ENCODE peak calls at places on chromosome 15, in six cellular contexts. J, K, N, P, B and D are unnamed samples.
A peak's percentile ranks its signal among the peaks of the same experiment; 100 is the strongest.

GRCh38 chr15:66312144-66312543 is 18.8 kb downstream of the DIS3L start:
- DNase-seq in J (no peak), K (no peak), N (no peak), P (no peak), B (no peak), D (no peak)

GRCh38 chr15:88776646-88777045 is 26.6 kb upstream of the ACAN start:
- DNase-seq in J (no peak), K (no peak), N (no peak), P (no peak), B (no peak), D (no peak)

GRCh38 chr15:77599899-77600298 is 32.8 kb downstream of the LINGO1 start:
- DNase-seq in J (no peak), K (peak; percentile 60), N (no peak), P (no peak), B (no peak), D (peak; percentile 30)

GRCh38 chr15:89203705-89204273 is 17.6 kb downstream of the RLBP1 start:
- DNase-seq in J (no peak), K (no peak), N (no peak), P (no peak), B (no peak), D (no peak)

GRCh38 chr15:34055868-34056595 is 17.0 kb upstream of the AVEN start:
- DNase-seq in J (no peak), K (no peak), N (no peak), P (no peak), B (peak; percentile 53), D (no peak)

GRCh38 chr15:25183581-25184330 is 229.0 kb downstream of the SNRPN start:
- DNase-seq in J (peak; percentile 34), K (no peak), N (no peak), P (peak; percentile 1), B (no peak), D (no peak)

GRCh38 chr15:57312323-57313133 is 63.8 kb upstream of the CGNL1 start:
- DNase-seq in J (no peak), K (no peak), N (no peak), P (no peak), B (no peak), D (no peak)

GRCh38 chr15:45332694-45333093 is 45.6 kb downstream of the GATM start:
- DNase-seq in J (no peak), K (no peak), N (no peak), P (peak; percentile 26), B (no peak), D (no peak)

GRCh38 chr15:70098461-70099166 is 897 bp upstream of the TLE3 start:
- DNase-seq in J (peak; percentile 86), K (peak; percentile 57), N (peak; percentile 19), P (no peak), B (peak; percentile 33), D (peak; percentile 56)

GRCh38 chr15:66184936-66185790 is 68.4 kb downstream of the MEGF11 start:
- DNase-seq in J (peak; percentile 56), K (no peak), N (no peak), P (no peak), B (no peak), D (no peak)

GRCh38 chr15:84822774-84823579 is 5.8 kb downstream of the ALPK3 start:
- DNase-seq in J (no peak), K (no peak), N (no peak), P (peak; percentile 11), B (no peak), D (no peak)
- H3K27ac ChIP-seq in J (no peak overlapping the region), K (peak overlapping the region; percentile 80), N (no peak overlapping the region), P (peak overlapping the region; percentile 45), B (no peak overlapping the region), D (no peak overlapping the region)

GRCh38 chr15:82535566-82536408 is 4.5 kb downstream of the RPS17 start:
- DNase-seq in J (no peak), K (no peak), N (no peak), P (no peak), B (no peak), D (no peak)
- H3K27ac ChIP-seq in J (no peak overlapping the region), K (no peak overlapping the region), N (no peak overlapping the region), P (no peak overlapping the region), B (no peak overlapping the region), D (no peak overlapping the region)

GRCh38 chr15:62612771-62613170 is 429.8 kb upstream of the TPM1 start:
- DNase-seq in J (no peak), K (no peak), N (no peak), P (no peak), B (no peak), D (no peak)
- H3K27ac ChIP-seq in J (no peak overlapping the region), K (no peak overlapping the region), N (no peak overlapping the region), P (no peak overlapping the region), B (no peak overlapping the region), D (no peak overlapping the region)

DNA sequence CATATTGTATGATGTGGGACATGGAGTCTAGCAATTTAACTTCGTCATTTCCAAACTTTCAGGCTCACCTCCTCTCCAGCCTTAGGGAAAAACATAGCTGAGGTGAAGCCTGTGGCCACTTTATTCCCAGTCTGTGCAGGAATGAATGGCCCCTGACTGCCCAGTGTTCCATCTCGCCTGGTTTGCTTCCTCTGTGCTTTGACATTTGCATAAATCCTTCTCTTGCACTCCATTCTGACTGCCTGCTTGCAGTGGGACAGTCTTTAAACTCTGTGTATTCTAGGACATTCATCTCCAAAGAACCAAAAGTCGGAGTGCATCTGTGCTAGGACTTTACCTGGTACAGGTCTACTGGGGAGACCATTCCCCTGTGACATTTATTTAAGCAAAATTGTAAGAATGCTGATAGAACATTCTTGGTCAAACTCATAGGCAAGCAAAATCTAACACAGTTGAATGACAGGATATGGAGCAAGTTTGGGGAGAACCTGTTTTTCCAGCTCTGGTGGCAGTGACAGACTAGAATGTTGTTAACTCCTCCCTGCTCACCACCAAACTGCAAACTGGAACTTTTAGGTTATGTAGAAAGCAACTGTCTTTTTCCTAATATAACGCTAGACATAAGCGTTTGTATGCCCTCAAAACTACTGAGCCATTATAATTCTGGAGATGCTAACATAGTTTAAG is 22.1 kb downstream of the TMED3 start:
- DNase-seq in J (no peak), K (no peak), N (no peak), P (no peak), B (no peak), D (no peak)
- H3K27ac ChIP-seq in J (no peak overlapping the region), K (no peak overlapping the region), N (no peak overlapping the region), P (no peak overlapping the region), B (no peak overlapping the region), D (no peak overlapping the region)

GRCh38 chr15:74791007-74791406 is 9.1 kb downstream of the CSK start:
- DNase-seq in J (no peak), K (no peak), N (no peak), P (no peak), B (no peak), D (no peak)

GRCh38 chr15:74794248-74794969 is 12.5 kb downstream of the CSK start:
- DNase-seq in J (no peak), K (no peak), N (no peak), P (no peak), B (no peak), D (no peak)

GRCh38 chr15:74793135-74794028 is 11.5 kb downstream of the CSK start:
- DNase-seq in J (no peak), K (no peak), N (peak; percentile 74), P (no peak), B (no peak), D (no peak)

GRCh38 chr15:74791667-74792066 is 9.8 kb downstream of the CSK start:
- DNase-seq in J (no peak), K (no peak), N (no peak), P (no peak), B (no peak), D (no peak)

DNA sequence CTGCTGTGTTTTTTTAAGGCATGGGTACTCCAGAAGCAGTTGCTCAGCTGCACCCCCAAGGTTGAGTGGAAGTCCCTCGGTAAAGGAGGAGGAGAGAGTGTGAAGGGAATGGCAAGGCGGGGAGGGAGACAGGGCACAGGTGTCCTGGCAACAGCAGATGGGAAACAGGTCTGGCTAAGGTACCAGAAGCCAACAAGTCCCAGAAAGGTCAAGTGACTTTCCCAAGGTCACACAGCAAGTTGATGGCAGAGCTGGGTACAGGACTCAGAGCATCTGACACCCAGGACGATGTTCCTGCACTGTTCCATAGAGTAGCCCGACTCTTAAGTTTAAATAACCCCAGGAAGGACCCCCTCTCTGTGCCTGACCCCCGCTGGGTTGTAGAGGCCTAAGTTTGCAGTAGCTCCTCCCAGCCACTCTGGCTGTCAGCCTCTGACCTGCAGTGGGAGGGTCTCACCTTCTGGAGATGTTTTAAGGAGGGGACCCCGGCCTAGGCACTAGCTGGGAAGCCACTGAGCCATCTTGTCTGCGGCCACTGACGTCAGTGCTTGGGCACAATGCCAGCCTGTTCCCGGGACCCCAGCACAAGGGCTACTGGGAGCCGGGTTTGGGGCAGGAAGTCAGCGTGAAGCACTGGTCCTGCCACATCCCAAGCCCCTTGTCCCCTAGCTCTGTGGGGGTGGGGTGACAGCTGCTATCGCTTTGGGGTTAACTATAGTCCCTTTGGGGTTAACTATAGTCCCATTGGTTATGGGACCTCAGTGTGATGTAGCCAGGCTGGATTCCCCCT is 10.5 kb downstream of the CSK start:
- DNase-seq in J (no peak), K (no peak), N (no peak), P (no peak), B (no peak), D (no peak)
- H3K27ac ChIP-seq in J (no peak overlapping the region), K (peak overlapping the region; percentile 6), N (peak overlapping the region; percentile 90), P (no peak overlapping the region), B (no peak overlapping the region), D (no peak overlapping the region)

DNA sequence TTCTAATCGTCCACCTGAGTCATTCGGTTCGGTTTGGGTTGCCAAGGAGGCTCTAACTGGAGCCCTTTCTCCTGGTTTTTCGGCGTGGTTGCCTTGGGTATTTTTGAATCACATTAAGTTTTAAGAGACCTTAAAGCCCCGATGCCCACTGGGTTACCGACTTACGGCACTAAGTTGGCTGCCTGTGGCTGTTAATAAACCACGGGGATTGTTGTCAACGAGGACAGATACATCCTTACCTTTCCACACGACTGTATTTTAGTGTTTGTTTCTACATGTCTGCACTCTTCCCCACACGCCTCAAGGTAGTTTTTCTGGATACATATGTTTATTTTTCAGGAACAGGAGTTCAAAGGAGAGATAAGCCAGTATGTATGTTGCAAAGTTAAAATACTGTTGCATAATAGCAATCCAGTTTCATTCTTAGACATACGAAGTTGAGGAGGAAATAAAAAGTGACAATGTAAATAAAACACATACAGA is 1.2 kb upstream of the ANP32A start:
- DNase-seq in J (no peak), K (no peak), N (no peak), P (no peak), B (peak; percentile 34), D (no peak)
- H3K27ac ChIP-seq in J (no peak overlapping the region), K (peak overlapping the region; percentile 100), N (no peak overlapping the region), P (no peak overlapping the region), B (no peak overlapping the region), D (peak overlapping the region; percentile 60)

DNA sequence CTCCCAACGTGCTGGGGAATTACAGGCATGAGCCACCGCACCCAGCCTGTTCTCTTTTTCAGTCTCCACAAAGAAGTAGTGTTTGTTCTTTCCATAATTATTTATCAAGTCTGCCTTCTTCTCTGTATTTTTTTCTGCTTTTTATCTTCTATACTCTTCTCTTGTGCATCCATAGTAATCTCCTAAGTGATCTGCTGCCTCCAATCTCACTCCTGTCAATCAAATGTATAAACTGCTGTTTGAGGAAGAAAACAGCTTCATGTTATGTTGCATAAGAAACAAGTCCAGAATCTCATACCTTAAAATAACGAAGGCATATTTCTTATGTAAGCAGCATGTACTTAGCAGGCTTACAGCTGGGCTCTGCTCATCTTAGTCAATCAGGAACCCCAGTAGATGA is 801.6 kb upstream of the NR2F2 start:
- DNase-seq in J (no peak), K (no peak), N (no peak), P (no peak), B (no peak), D (no peak)
- H3K27ac ChIP-seq in J (no peak overlapping the region), K (no peak overlapping the region), N (no peak overlapping the region), P (no peak overlapping the region), B (no peak overlapping the region), D (no peak overlapping the region)